ENCODE peak calls at places on chromosomes 7 and 10, in nine cellular contexts. V is K562, E is AG04449, J is omental fat pad, C is endodermal cell, P is GM23338, R is osteocyte, U is body of pancreas, S is heart right ventricle. Z is an unnamed sample.

GRCh38 chr10:96212911-96213310 is 58.5 kb downstream of the BLNK start:
- DNase-seq in V (no peak), E (no peak), J (no peak), C (no peak), P (no peak), R (peak), U (no peak), S (no peak), Z (no peak)

GRCh38 chr7:24716480-24717246 is 40.6 kb downstream of the GSDME start:
- DNase-seq in V (no peak), E (no peak), J (no peak), C (peak), P (no peak), R (peak), U (no peak), S (no peak), Z (no peak)

GRCh38 chr7:153404781-153405279 is 645.3 kb downstream of the ACTR3B start:
- DNase-seq in V (no peak), E (no peak), J (no peak), C (no peak), P (no peak), R (no peak), U (no peak), S (no peak), Z (no peak)

GRCh38 chr7:129739427-129739826 is 127.9 kb downstream of the NRF1 start:
- DNase-seq in V (no peak), E (no peak), J (no peak), C (no peak), P (no peak), R (no peak), U (peak), S (peak), Z (no peak)

GRCh38 chr7:29381206-29382094 is 182.2 kb upstream of the PRR15 start:
- DNase-seq in V (no peak), E (no peak), J (no peak), C (no peak), P (no peak), R (no peak), U (no peak), S (no peak), Z (no peak)

GRCh38 chr7:250523-250922 is 39.4 kb upstream of the FOXL3 start:
- DNase-seq in V (no peak), E (no peak), J (no peak), C (no peak), P (no peak), R (no peak), U (no peak), S (no peak), Z (no peak)

GRCh38 chr7:140176271-140176701 is 497 bp downstream of the KDM7A start:
- DNase-seq in V (peak), E (no peak), J (no peak), C (no peak), P (peak), R (no peak), U (peak), S (no peak), Z (peak)

GRCh38 chr7:29877196-29877595 is 70.9 kb downstream of the WIPF3 start:
- DNase-seq in V (no peak), E (no peak), J (no peak), C (no peak), P (no peak), R (no peak), U (no peak), S (no peak), Z (no peak)

GRCh38 chr7:27171636-27172387 is 2.3 kb downstream of the HOXA10 start:
- DNase-seq in V (no peak), E (no peak), J (peak), C (peak), P (peak), R (no peak), U (peak), S (no peak), Z (peak)

GRCh38 chr7:299169-299568 is 9.2 kb downstream of the FOXL3 start:
- DNase-seq in V (no peak), E (no peak), J (no peak), C (peak), P (no peak), R (no peak), U (no peak), S (no peak), Z (peak)

GRCh38 chr7:130144632-130145171 is 60.5 kb downstream of the TMEM209 start:
- DNase-seq in V (no peak), E (peak), J (no peak), C (no peak), P (no peak), R (peak), U (peak), S (no peak), Z (peak)

DNA sequence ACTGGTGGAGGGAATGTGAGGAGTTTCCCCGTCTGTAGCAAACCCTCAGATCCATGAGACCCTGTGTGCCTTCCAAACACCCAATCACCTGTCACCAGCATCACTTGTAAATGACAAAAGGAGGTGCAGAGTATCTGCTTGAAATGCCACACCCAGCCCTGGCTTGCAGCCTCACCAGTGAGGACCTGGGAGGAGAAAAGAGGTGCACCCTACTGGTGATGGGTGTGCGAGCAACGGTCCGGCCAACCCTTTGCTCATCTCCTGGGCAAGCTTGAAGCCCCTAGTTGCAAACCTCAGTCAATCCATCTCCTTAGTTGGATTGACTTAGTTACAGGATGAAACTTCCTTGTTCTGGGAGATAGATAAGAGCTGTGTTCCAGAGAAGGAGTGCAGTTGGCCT is 62.4 kb upstream of the WAPL start:
- DNase-seq in V (no peak), E (no peak), J (no peak), C (peak), P (peak), R (no peak), U (no peak), S (no peak), Z (no peak)
- TF ChIP-seq CTCF in V (peak), E (no peak), J (no peak), C (peak), P (peak), R (no peak), U (no peak), S (no peak), Z (no peak)

GRCh38 chr10:75238182-75239180 is 2.7 kb upstream of the COMTD1 start:
- DNase-seq in V (peak), E (no peak), J (no peak), C (peak), P (peak), R (no peak), U (no peak), S (no peak), Z (peak)

GRCh38 chr10:75234017-75234682 is 1.6 kb downstream of the COMTD1 start:
- DNase-seq in V (peak), E (no peak), J (peak), C (peak), P (peak), R (peak), U (peak), S (peak), Z (peak)

GRCh38 chr10:75235375-75236177 is at the start of gene COMTD1:
- DNase-seq in V (peak), E (no peak), J (peak), C (peak), P (peak), R (peak), U (peak), S (peak), Z (peak)

GRCh38 chr10:75234683-75235374 is 928 bp downstream of the COMTD1 start:
- DNase-seq in V (peak), E (no peak), J (no peak), C (peak), P (peak), R (no peak), U (peak), S (no peak), Z (no peak)

DNA sequence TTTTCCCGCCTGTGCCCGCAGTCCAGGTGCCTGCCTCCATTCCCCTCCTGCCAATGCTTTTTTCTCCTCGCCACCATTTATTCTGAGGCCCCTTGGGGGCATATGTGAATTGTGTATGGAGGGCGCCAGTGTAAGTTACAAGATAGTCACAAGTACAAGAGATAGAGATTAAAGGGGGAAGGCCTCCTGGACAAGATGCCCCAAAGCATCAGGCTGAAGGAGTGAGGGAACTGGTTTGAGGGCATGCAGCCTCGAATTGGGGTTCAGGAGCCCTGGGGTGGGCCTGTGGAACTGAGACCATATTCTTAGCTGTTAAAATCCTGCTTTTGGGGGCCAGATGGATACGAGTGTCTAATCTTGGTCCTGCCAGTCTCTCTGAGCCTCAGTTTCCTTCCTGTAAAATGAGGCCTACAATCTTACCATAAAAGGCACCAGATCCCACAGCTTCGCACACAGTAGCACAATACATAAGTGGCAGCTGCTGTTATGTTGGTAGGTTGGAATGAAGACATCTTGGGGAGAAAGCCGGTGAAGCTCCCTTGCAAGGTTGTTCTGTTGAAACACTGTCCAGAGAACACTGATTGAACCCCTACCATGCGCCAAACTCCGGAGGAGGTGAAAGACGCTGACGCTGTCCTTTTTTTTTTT is 545 bp upstream of the COMTD1 start:
- DNase-seq in V (no peak), E (no peak), J (no peak), C (no peak), P (no peak), R (no peak), U (no peak), S (no peak), Z (no peak)
- TF ChIP-seq CTCF in V (no peak), E (no peak), J (no peak), C (no peak), P (peak), R (no peak), U (no peak), S (no peak), Z (no peak)

GRCh38 chr7:12062062-12062461 is 149.0 kb upstream of the TMEM106B start:
- DNase-seq in V (no peak), E (no peak), J (no peak), C (no peak), P (peak), R (no peak), U (no peak), S (no peak), Z (no peak)
- TF ChIP-seq CTCF in V (peak), E (peak), J (no peak), C (peak), P (peak), R (peak), U (no peak), S (no peak), Z (peak)

GRCh38 chr7:15140431-15140830 is 237.9 kb upstream of the DGKB start:
- DNase-seq in V (no peak), E (no peak), J (no peak), C (no peak), P (no peak), R (no peak), U (no peak), S (no peak), Z (no peak)
- TF ChIP-seq CTCF in V (no peak), E (no peak), J (no peak), C (no peak), P (no peak), R (no peak), U (no peak), S (no peak), Z (no peak)

GRCh38 chr7:154858836-154859537 is 143.9 kb downstream of the PAXIP1 start:
- DNase-seq in V (no peak), E (no peak), J (no peak), C (peak), P (no peak), R (no peak), U (no peak), S (no peak), Z (peak)

GRCh38 chr7:154857728-154858681 is 144.9 kb downstream of the PAXIP1 start:
- DNase-seq in V (no peak), E (no peak), J (no peak), C (peak), P (no peak), R (no peak), U (no peak), S (no peak), Z (peak)

GRCh38 chr7:154860621-154861375 is 142.1 kb downstream of the PAXIP1 start:
- DNase-seq in V (no peak), E (no peak), J (no peak), C (no peak), P (no peak), R (no peak), U (no peak), S (no peak), Z (no peak)

GRCh38 chr7:154861589-154861988 is 141.3 kb downstream of the PAXIP1 start:
- DNase-seq in V (no peak), E (no peak), J (no peak), C (no peak), P (no peak), R (no peak), U (no peak), S (no peak), Z (no peak)

GRCh38 chr7:154859747-154860620 is 142.9 kb downstream of the PAXIP1 start:
- DNase-seq in V (no peak), E (no peak), J (no peak), C (no peak), P (no peak), R (no peak), U (no peak), S (no peak), Z (peak)
- TF ChIP-seq CTCF in V (peak), E (no peak), J (no peak), C (no peak), P (no peak), R (no peak), U (no peak), S (no peak), Z (no peak)

DNA sequence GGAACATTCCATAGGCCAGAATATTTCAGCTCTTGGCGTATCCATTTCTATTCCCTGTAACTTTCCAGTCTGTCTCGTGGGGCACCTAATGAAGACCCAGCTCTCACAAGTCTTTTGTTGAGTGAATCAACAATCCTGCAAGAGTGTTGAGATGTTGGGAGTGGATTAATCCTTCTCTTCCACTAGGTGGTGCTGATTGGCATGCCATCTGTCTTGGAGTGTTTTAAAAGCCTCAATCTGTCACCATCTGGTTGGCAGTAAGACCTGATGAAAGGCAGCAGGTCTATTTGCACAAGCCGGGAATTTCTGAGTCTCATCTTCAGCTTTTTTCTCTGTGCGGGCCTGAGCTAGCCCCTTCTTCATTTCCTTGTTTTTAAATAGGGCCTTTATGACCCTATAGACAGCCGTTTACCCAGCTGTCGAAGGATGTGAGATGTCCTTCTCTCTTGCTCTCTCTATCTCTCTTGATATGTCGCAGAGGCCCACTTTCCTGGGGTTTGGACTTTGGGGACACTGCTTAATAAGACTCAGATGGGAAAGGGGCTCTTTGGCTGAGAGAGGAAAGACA is 180.5 kb downstream of the ZNF365 start:
- DNase-seq in V (peak), E (peak), J (no peak), C (peak), P (peak), R (no peak), U (peak), S (no peak), Z (no peak)
- TF ChIP-seq CTCF in V (peak), E (peak), J (no peak), C (peak), P (peak), R (peak), U (peak), S (peak), Z (peak)

GRCh38 chr10:103829266-103829665 is 26.1 kb downstream of the SH3PXD2A start:
- DNase-seq in V (no peak), E (no peak), J (no peak), C (no peak), P (no peak), R (no peak), U (no peak), S (no peak), Z (peak)
- TF ChIP-seq CTCF in V (no peak), E (no peak), J (no peak), C (no peak), P (no peak), R (no peak), U (no peak), S (no peak), Z (no peak)

GRCh38 chr10:76881477-76882220 is 756.0 kb downstream of the KCNMA1 start:
- DNase-seq in V (no peak), E (no peak), J (no peak), C (no peak), P (no peak), R (no peak), U (no peak), S (no peak), Z (no peak)
- TF ChIP-seq CTCF in V (no peak), E (no peak), J (no peak), C (no peak), P (no peak), R (no peak), U (no peak), S (no peak), Z (no peak)

DNA sequence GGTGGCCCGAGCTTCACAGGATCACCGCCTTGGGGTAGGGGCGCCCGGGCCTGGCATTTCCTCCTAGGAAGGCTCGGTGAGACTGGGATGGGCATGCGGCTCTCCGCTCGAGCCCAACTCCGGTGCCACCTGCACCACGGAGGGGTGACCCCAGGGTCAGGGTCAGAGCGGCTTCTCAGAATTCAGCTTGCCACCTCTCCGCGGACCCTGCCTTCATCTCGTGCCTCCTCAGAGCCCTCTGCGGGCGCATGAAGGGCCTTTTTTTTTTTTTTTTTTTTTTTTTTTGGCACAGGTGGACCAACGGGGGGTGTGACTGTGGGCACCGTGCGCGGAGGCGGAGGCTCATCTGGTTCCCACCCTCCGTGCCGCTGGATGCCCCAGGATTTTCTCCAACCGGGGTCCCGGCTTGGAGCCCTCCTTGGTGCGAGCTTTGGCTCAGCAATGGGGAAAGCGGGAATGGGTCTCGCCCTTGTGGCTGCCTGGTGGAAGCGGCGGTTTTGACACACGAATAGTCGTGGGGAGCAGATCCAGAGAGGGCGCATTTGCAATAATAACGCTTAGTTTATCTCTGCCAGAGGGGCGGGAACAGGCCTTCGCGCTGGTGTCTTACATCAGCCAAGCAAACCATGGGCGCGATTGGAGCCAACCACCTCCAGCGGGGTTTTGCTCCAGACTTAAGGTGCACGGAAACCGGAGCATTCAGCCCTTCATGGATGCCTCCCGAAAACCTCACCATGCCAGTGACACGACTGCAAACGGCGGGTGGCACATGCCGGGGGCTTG is 5.0 kb upstream of the TNRC18 start:
- DNase-seq in V (peak), E (no peak), J (no peak), C (peak), P (peak), R (no peak), U (peak), S (peak), Z (peak)
- TF ChIP-seq CTCF in V (peak), E (peak), J (no peak), C (no peak), P (no peak), R (peak), U (no peak), S (no peak), Z (peak)

Z was measured in upper lobe of right lung.